ENCODE peak calls at places on chromosomes 7 and 10, in six cellular contexts. One of them, this sample, is unnamed.

GRCh38 chr10:121185816-121186215 is 334.7 kb downstream of the WDR11 start:
- DNase-seq in ovary: no peak
- DNase-seq in hippocampal formation: peak; percentile 84
- DNase-seq in cardiac fibroblast: no peak
- DNase-seq in NCI-H1092: no peak
- DNase-seq in mucosa of gallbladder: no peak
- DNase-seq in this sample: no peak

GRCh38 chr7:818031-818699 is 14.1 kb upstream of the SUN1 start:
- DNase-seq in NCI-H1092: no peak
- DNase-seq in mucosa of gallbladder: no peak
- DNase-seq in ovary: peak; percentile 7
- DNase-seq in cardiac fibroblast: peak; percentile 79
- DNase-seq in hippocampal formation: no peak
- DNase-seq in this sample: peak; percentile 42

GRCh38 chr7:132580717-132581285 is 4.5 kb upstream of the PLXNA4 start:
- DNase-seq in mucosa of gallbladder: peak; percentile 77
- DNase-seq in NCI-H1092: peak; percentile 70
- DNase-seq in hippocampal formation: peak; percentile 52
- DNase-seq in ovary: peak; percentile 78
- DNase-seq in cardiac fibroblast: peak; percentile 79
- DNase-seq in this sample: peak; percentile 58

GRCh38 chr10:84205049-84205852 is 10.9 kb downstream of the CDHR1 start:
- DNase-seq in mucosa of gallbladder: peak; percentile 64
- DNase-seq in NCI-H1092: peak; percentile 1
- DNase-seq in cardiac fibroblast: peak; percentile 54
- DNase-seq in hippocampal formation: peak; percentile 71
- DNase-seq in ovary: no peak
- DNase-seq in this sample: peak; percentile 59

GRCh38 chr10:94230134-94230785 is 132.5 kb downstream of the NOC3L start:
- DNase-seq in ovary: no peak
- DNase-seq in mucosa of gallbladder: no peak
- DNase-seq in hippocampal formation: no peak
- DNase-seq in cardiac fibroblast: no peak
- DNase-seq in NCI-H1092: no peak
- DNase-seq in this sample: no peak

GRCh38 chr7:16811555-16811954 is 6.8 kb upstream of the AGR2 start:
- DNase-seq in NCI-H1092: no peak
- DNase-seq in hippocampal formation: no peak
- DNase-seq in cardiac fibroblast: peak; percentile 72
- DNase-seq in mucosa of gallbladder: no peak
- DNase-seq in ovary: no peak
- DNase-seq in this sample: no peak

GRCh38 chr7:116859323-116859722 is 3.1 kb upstream of the CAPZA2 start:
- DNase-seq in cardiac fibroblast: peak; percentile 87
- DNase-seq in mucosa of gallbladder: no peak
- DNase-seq in ovary: no peak
- DNase-seq in hippocampal formation: no peak
- DNase-seq in NCI-H1092: no peak
- DNase-seq in this sample: no peak

GRCh38 chr10:8054498-8055407 is at the start of gene GATA3:
- DNase-seq in ovary: no peak
- DNase-seq in hippocampal formation: no peak
- DNase-seq in mucosa of gallbladder: no peak
- DNase-seq in NCI-H1092: no peak
- DNase-seq in cardiac fibroblast: peak; percentile 74
- DNase-seq in this sample: no peak

GRCh38 chr7:76193478-76193877 is 8.2 kb upstream of the SRRM3 start:
- DNase-seq in hippocampal formation: no peak
- DNase-seq in mucosa of gallbladder: no peak
- DNase-seq in NCI-H1092: no peak
- DNase-seq in cardiac fibroblast: no peak
- DNase-seq in ovary: no peak
- DNase-seq in this sample: no peak